ENCODE peak calls at places on chromosomes 2 and 18, in ten cellular contexts. D is sciatic nerve; F is anterior cingulate cortex; Q is Daoy; X is head of caudate nucleus; G is stimulated activated CD4-positive, alpha-beta T cell treated with anti-CD3 and anti-CD28 coated beads, Interleukin-4, amount 100 ng/mL, for 1 hour; V is GM06990; A is HTR-8/SVneo; O is A549; K is amygdala. B is an unnamed sample.

GRCh38 chr18:56097561-56098095 is 509.6 kb upstream of the TCF4 start:
- DNase-seq in X (no peak), V (no peak), A (no peak), G (no peak), D (no peak), Q (no peak), K (no peak), O (no peak), F (no peak), B (no peak)

GRCh38 chr18:26617151-26617554 is 68.8 kb upstream of the KCTD1 start:
- DNase-seq in A (peak), F (no peak), V (no peak), Q (peak), K (no peak), O (peak), D (no peak), G (no peak), X (no peak), B (no peak)

GRCh38 chr2:45965841-45966498 is 314.5 kb downstream of the PRKCE start:
- DNase-seq in Q (no peak), F (no peak), G (no peak), A (no peak), D (no peak), V (no peak), K (no peak), X (no peak), O (no peak), B (no peak)

GRCh38 chr2:168002021-168002553 is 245.3 kb downstream of the STK39 start:
- DNase-seq in V (no peak), D (no peak), O (no peak), A (no peak), G (no peak), Q (peak), F (no peak), X (no peak), K (no peak), B (no peak)

GRCh38 chr2:214542251-214542650 is 131.4 kb downstream of the VWC2L start:
- DNase-seq in V (no peak), X (no peak), F (no peak), G (no peak), D (no peak), K (no peak), A (no peak), Q (no peak), O (no peak), B (no peak)

GRCh38 chr18:29012364-29012763 is 835.4 kb upstream of the CDH2 start:
- DNase-seq in X (no peak), O (no peak), V (no peak), Q (no peak), D (no peak), K (no peak), F (no peak), A (no peak), G (no peak), B (no peak)

GRCh38 chr2:165539985-165540384 is 70.5 kb downstream of the CSRNP3 start:
- DNase-seq in A (no peak), V (no peak), K (no peak), G (no peak), Q (no peak), F (no peak), D (no peak), O (no peak), X (no peak), B (no peak)

GRCh38 chr2:23445450-23445868 is 60.5 kb downstream of the KLHL29 start:
- DNase-seq in A (peak), V (peak), Q (peak), X (no peak), O (no peak), K (no peak), D (no peak), G (no peak), F (no peak), B (no peak)

GRCh38 chr2:205660521-205661124 is 21.7 kb upstream of the NRP2 start:
- DNase-seq in D (no peak), G (peak), A (no peak), X (no peak), V (no peak), F (no peak), O (peak), K (no peak), Q (peak), B (no peak)

GRCh38 chr2:200054681-200055468 is 99.5 kb downstream of the MAIP1 start:
- DNase-seq in Q (peak), O (no peak), D (no peak), F (no peak), X (no peak), G (no peak), V (no peak), K (no peak), A (no peak), B (no peak)

GRCh38 chr18:58785171-58785805 is 79.4 kb upstream of the ZNF532 start:
- DNase-seq in A (peak), G (no peak), Q (peak), D (no peak), O (peak), F (no peak), X (no peak), V (no peak), K (no peak), B (no peak)

GRCh38 chr2:169082995-169083394 is 13.6 kb downstream of the DHRS9 start:
- DNase-seq in X (no peak), D (no peak), O (no peak), A (no peak), F (no peak), K (no peak), Q (no peak), V (no peak), G (no peak), B (peak)

GRCh38 chr2:64638502-64639120 is 15.1 kb downstream of the SERTAD2 start:
- DNase-seq in O (no peak), V (no peak), F (no peak), Q (no peak), K (no peak), D (no peak), A (no peak), X (no peak), G (no peak), B (no peak)

GRCh38 chr2:134790487-134790886 is 47.9 kb upstream of the ACMSD start:
- DNase-seq in K (no peak), X (no peak), O (no peak), F (no peak), D (no peak), V (no peak), A (no peak), G (no peak), Q (no peak), B (no peak)

GRCh38 chr2:46351388-46352141 is 54.4 kb downstream of the EPAS1 start:
- DNase-seq in Q (no peak), K (no peak), G (peak), A (no peak), V (no peak), F (no peak), D (no peak), X (no peak), O (no peak), B (no peak)

GRCh38 chr18:76553715-76554603 is 58.9 kb upstream of the ZNF516 start:
- DNase-seq in A (no peak), Q (no peak), K (no peak), V (no peak), O (no peak), X (no peak), D (no peak), G (no peak), F (no peak), B (no peak)

GRCh38 chr2:58107803-58108710 is 61.5 kb downstream of the VRK2 start:
- DNase-seq in K (no peak), O (peak), G (no peak), X (no peak), Q (peak), A (peak), F (no peak), V (no peak), D (no peak), B (no peak)

GRCh38 chr2:28102455-28102874 is 211.9 kb downstream of the BABAM2 start:
- DNase-seq in K (no peak), V (no peak), A (peak), Q (peak), O (no peak), G (no peak), F (no peak), X (no peak), D (no peak), B (no peak)

GRCh38 chr18:13242797-13243196 is 24.2 kb downstream of the LDLRAD4 start:
- DNase-seq in K (no peak), F (no peak), D (no peak), A (no peak), X (peak), G (no peak), V (no peak), Q (no peak), O (no peak), B (no peak)

B was measured in midbrain.